ENCODE peak calls at places on chromosome 3, in ten cellular contexts. N is mesothelial cell of epicardium; C is stimulated activated CD8-positive, alpha-beta memory T cell treated with anti-CD3 and anti-CD28 coated beads, Interleukin-4, amount 100 ng/mL, for 48 hours; Z is HuH-7.5; Y is endothelial cell of umbilical vein; L is activated T-helper 1 cell treated with anti-CD3 and anti-CD28 coated beads, Interleukin-2, amount 50 U/mL, for 16 hours; I is EL; O is endothelial cell; K is anterior cingulate cortex; T is neural crest cell. X is an unnamed sample.

GRCh38 chr3:159734681-159735080 is 254.0 kb upstream of the IL12A start:
- DNase-seq in O (no peak), L (no peak), I (no peak), K (no peak), C (no peak), Z (no peak), Y (peak), T (no peak), N (no peak), X (no peak)

GRCh38 chr3:171876651-171877272 is 33.6 kb downstream of the TMEM212 start:
- DNase-seq in T (no peak), I (peak), K (no peak), C (no peak), L (no peak), Y (peak), O (no peak), N (no peak), Z (no peak), X (no peak)

GRCh38 chr3:188191460-188191859 is 37.5 kb downstream of the LPP start:
- DNase-seq in T (no peak), Z (no peak), L (no peak), C (no peak), K (no peak), O (no peak), I (no peak), N (no peak), Y (no peak), X (no peak)

GRCh38 chr3:63656791-63657190 is 4.3 kb downstream of the SNTN start:
- DNase-seq in L (no peak), Z (no peak), N (no peak), T (no peak), C (no peak), Y (no peak), O (no peak), K (no peak), I (peak), X (no peak)

GRCh38 chr3:117435481-117435880 is 725.9 kb downstream of the TUSC7 start:
- DNase-seq in O (no peak), I (no peak), L (no peak), C (no peak), T (no peak), Y (no peak), K (no peak), Z (no peak), N (no peak), X (no peak)

GRCh38 chr3:140031170-140031569 is 96.2 kb downstream of the CLSTN2 start:
- DNase-seq in T (no peak), Y (no peak), I (no peak), K (no peak), L (no peak), O (no peak), Z (no peak), C (no peak), N (no peak), X (no peak)

GRCh38 chr3:136731274-136731884 is 20.8 kb downstream of the STAG1 start:
- DNase-seq in K (no peak), Y (no peak), C (no peak), T (no peak), L (no peak), I (peak), Z (no peak), N (no peak), O (no peak), X (no peak)

GRCh38 chr3:142448424-142448823 is 587 bp upstream of the XRN1 start:
- DNase-seq in T (no peak), K (no peak), C (no peak), O (no peak), Y (no peak), Z (no peak), N (no peak), L (no peak), I (peak), X (no peak)

GRCh38 chr3:182238141-182238540 is 526.4 kb downstream of the SOX2 start:
- DNase-seq in K (no peak), O (no peak), T (peak), Y (no peak), N (no peak), Z (no peak), I (no peak), L (no peak), C (no peak), X (no peak)

GRCh38 chr3:88957751-88958452 is 149.5 kb upstream of the EPHA3 start:
- DNase-seq in K (no peak), T (no peak), O (no peak), I (peak), C (no peak), N (no peak), L (no peak), Y (no peak), Z (no peak), X (no peak)

GRCh38 chr3:114624047-114624445 is 330.2 kb downstream of the TIGIT start:
- DNase-seq in Z (no peak), Y (peak), L (no peak), T (no peak), K (no peak), C (no peak), N (no peak), O (no peak), I (peak), X (no peak)

GRCh38 chr3:126751611-126752302 is 47.7 kb downstream of the CHCHD6 start:
- DNase-seq in Z (no peak), O (no peak), I (no peak), Y (no peak), N (no peak), C (no peak), T (no peak), L (no peak), K (peak), X (no peak)

GRCh38 chr3:14204605-14205284 is 26.1 kb downstream of the LSM3 start:
- DNase-seq in T (no peak), N (no peak), L (no peak), C (no peak), K (no peak), O (no peak), Z (no peak), Y (peak), I (peak), X (no peak)

GRCh38 chr3:45145681-45146614 is at the start of gene CDCP1:
- DNase-seq in Y (no peak), O (no peak), I (peak), L (no peak), N (peak), T (no peak), Z (no peak), C (no peak), K (no peak), X (peak)

GRCh38 chr3:38706961-38707360 is 57.5 kb upstream of the SCN5A start:
- DNase-seq in T (no peak), C (no peak), Z (no peak), O (no peak), Y (no peak), I (no peak), N (no peak), L (no peak), K (no peak), X (no peak)

X was measured in iPS DF 6.9.